ENCODE peak calls at places on chromosomes 11 and 22, in five cellular contexts. D is lung, Z is OCI-LY7, T is Panc1, B is transverse colon. R is an unnamed sample. For H3K36me3, the result is how much of the 10 kb centered on the place peaks cover.

GRCh38 chr11:69442012-69442806 is 39.3 kb upstream of the LINC01488 start:
- DNase-seq in T (no peak), B (no peak), Z (no peak), D (no peak), R (peak)

GRCh38 chr22:50206599-50206998 is 5.8 kb downstream of the SELENOO start:
- DNase-seq in T (no peak), B (peak), D (peak), Z (peak), R (peak)

GRCh38 chr11:34149786-34150185 is 44.4 kb downstream of the NAT10 start:
- DNase-seq in B (no peak), T (no peak), Z (no peak), D (no peak), R (no peak)

GRCh38 chr11:12273618-12273995 is 103.8 kb upstream of the PARVA start:
- DNase-seq in T (no peak), B (no peak), Z (no peak), D (no peak), R (peak)

GRCh38 chr11:8705171-8705570 is 22.6 kb downstream of the RPL27A start:
- DNase-seq in B (no peak), D (no peak), Z (no peak), T (no peak), R (no peak)

GRCh38 chr11:76626921-76627391 is 43.6 kb downstream of the LRRC32 start:
- DNase-seq in Z (peak), B (no peak), T (no peak), D (no peak), R (peak)

GRCh38 chr22:36968249-36968964 is 50.8 kb downstream of the TST start:
- DNase-seq in B (no peak), D (no peak), Z (no peak), T (no peak), R (no peak)

GRCh38 chr22:25360891-25361645 is 141.6 kb downstream of the CRYBB2 start:
- DNase-seq in B (no peak), T (no peak), Z (no peak), D (no peak), R (peak)

GRCh38 chr11:101880208-101880607 is 34.6 kb upstream of the CEP126 start:
- DNase-seq in T (no peak), B (no peak), Z (peak), D (no peak), R (no peak)

GRCh38 chr11:134393638-134394037 is 18.4 kb downstream of the B3GAT1 start:
- DNase-seq in D (no peak), T (no peak), Z (no peak), B (peak), R (no peak)

GRCh38 chr11:76701701-76702100 is 31.2 kb upstream of the LRRC32 start:
- DNase-seq in Z (no peak), D (no peak), B (no peak), T (no peak), R (no peak)

GRCh38 chr11:34426766-34427170 is 12.0 kb upstream of the CAT start:
- DNase-seq in T (no peak), Z (no peak), D (no peak), B (no peak), R (no peak)

GRCh38 chr11:86869966-86870570 is 69.7 kb downstream of the PRSS23 start:
- DNase-seq in Z (peak), T (peak), B (peak), D (peak), R (peak)

GRCh38 chr11:75389925-75390324 is 9.4 kb upstream of the RPS3 start:
- DNase-seq in Z (no peak), B (no peak), D (no peak), T (no peak), R (no peak)

GRCh38 chr11:119341222-119342022 is 739 bp upstream of the C1QTNF5 start:
- DNase-seq in B (no peak), D (no peak), T (no peak), Z (no peak), R (no peak)

GRCh38 chr22:49186756-49187155 is 640.9 kb downstream of the BRD1 start:
- DNase-seq in T (no peak), B (no peak), D (no peak), Z (no peak), R (no peak)

GRCh38 chr22:21622624-21623401 is 7.0 kb downstream of the YDJC start:
- DNase-seq in B (no peak), T (no peak), D (no peak), Z (no peak), R (no peak)

GRCh38 chr22:21623402-21623970 is 6.3 kb downstream of the YDJC start:
- DNase-seq in Z (no peak), T (no peak), D (no peak), B (no peak), R (no peak)

GRCh38 chr22:21626073-21626734 is 3.6 kb downstream of the YDJC start:
- DNase-seq in Z (no peak), T (no peak), B (no peak), D (no peak), R (no peak)

GRCh38 chr22:21624880-21625791 is 4.7 kb downstream of the YDJC start:
- DNase-seq in B (no peak), T (no peak), Z (no peak), D (no peak), R (no peak)

DNA sequence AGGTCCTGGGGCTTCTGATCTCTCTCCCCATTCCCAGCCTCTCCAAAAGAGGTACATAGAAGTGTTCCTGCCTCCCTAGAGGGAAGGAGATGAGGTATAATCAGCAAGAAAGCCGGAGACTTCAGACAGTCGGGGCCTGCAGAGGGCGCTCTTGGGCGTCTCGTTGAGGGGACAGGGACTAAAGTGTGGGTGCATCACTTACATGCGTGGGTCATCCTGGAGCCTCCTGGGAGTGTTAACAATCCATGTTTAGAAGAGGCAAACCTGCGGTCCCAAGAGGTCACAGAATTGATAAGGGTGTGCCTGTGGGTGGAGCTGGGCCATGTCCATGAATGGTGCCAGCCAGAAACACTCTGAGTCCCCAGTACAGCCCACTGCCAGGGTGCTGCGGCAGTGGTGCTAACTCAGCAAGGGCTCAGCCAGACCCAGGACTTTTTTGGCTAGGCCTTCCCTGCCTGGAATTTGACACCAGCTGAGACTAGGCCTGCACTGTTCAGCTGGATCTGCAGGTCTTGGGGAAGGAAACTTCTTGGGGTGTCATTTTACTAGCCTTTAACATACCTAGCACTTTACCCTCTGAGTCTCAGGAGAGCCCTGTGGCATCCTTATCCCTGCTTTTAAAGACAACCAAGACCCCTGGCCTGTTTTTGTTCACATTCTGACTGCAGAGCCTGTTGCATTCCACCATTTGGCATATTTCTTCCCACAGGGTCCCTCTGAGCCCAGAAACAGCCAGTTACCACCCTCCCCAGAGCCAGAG is 5.5 kb downstream of the YDJC start:
- DNase-seq in Z (peak), T (no peak), D (no peak), B (peak), R (no peak)
- TF ChIP-seq CTCF in Z (peak), T (peak), D (no peak), B (peak), R (no peak)

DNA sequence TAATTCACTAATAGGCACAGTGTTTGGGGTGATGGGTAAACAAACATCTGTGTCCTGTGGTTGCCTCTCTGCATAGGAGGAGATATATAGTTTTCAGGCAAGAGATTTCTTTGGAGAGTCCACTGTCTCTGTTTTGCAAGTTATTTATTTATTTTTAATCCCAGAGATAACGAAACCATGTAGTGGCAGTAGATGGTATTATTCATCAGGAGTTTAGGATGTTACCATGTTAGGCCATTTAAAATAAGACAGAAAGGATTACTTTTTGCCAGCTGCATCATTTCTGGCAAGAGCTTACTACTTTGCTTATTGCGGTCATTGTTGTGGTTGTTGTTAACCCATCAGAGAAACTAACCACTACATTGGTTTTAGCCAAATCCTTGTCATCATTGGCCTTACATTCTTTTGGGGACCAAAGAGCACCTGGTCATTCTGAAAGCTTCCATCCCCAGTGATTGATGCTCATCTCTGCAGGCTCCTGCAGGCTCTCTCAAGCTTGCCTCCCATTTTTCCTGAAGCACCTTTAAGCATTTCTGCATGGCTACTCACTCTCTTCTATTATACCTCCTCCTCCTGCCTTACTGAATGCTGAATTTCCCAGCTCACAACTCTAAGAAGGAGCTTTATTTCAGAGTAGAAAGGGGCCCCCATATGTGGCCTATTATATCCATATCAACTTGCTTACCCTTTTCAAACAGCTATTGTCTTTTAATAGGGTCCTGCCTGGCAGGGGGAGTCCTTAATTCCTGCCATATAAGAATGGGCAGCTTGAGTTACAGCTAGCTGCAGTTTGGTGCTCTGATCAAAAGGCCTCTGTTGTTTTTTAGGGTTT is 84.4 kb downstream of the CSTPP1 start:
- DNase-seq in T (no peak), B (no peak), Z (no peak), D (no peak), R (no peak)
- H3K36me3 ChIP-seq in T (under half), B (under half), Z (under half), D (under half), R (under half)

GRCh38 chr22:22702874-22703570 is 58.6 kb downstream of the GGTLC2 start:
- DNase-seq in T (no peak), Z (no peak), D (no peak), B (no peak), R (no peak)
- TF ChIP-seq CTCF in T (no peak), Z (no peak), D (no peak), B (no peak), R (no peak)

DNA sequence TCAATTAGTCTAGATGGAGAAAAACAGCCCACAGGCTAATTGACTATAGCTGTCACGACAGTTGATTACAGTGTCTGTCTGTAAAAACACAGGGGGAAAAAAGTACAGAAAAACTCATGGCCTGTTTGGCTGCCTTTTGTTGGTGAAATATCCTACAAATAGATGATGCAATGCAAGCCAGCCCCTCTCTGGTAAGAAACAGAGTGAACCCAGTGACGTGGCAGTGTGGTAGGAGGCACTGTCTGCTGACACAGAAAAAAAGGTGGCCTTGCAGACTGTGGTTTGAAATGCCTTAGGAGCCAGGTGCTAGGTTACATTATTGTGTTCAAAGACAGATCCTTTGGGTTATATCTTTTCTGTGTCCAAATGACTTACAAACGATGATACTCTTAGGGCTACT is 431.4 kb upstream of the CCDC90B start:
- DNase-seq in T (no peak), Z (no peak), B (no peak), D (no peak), R (no peak)
- H3K36me3 ChIP-seq in T (under half), Z (under half), B (under half), D (under half), R (under half)

GRCh38 chr11:65100674-65101350 is 4.8 kb downstream of the VPS51 start:
- DNase-seq in Z (no peak), D (no peak), B (no peak), T (no peak), R (no peak)
- TF ChIP-seq CTCF in Z (peak), D (no peak), B (no peak), T (no peak), R (no peak)

DNA sequence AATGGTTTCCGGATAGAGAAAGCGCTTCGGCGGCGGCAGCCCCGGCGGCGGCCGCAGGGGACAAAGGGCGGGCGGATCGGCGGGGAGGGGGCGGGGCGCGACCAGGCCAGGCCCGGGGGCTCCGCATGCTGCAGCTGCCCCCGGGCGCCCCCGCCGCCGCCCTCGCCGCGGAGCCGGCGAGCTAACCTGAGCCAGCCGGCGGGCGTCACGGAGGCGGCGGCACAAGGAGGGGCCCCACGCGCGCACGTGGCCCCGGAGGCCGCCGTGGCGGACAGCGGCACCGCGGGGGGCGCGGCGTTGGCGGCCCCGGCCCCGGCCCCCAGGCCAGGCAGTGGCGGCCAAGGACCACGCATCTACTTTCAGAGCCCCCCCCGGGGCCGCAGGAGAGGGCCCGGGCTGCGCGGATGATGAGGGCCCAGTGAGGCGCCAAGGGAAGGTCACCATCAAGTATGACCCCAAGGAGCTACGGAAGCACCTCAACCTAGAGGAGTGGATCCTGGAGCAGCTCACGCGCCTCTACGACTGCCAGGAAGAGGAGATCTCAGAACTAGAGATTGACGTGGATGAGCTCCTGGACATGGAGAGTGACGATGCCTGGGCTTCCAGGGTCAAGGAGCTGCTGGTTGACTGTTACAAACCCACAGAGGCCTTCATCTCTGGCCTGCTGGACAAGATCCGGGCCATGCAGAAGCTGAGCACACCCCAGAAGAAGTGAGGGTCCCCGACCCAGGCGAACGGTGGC is 15.7 kb downstream of the PIK3IP1 start:
- DNase-seq in D (no peak), Z (no peak), B (no peak), T (no peak), R (peak)
- H3K36me3 ChIP-seq in D (under half), Z (half or more), B (under half), T (under half), R (half or more)

GRCh38 chr11:62266558-62266957 is 3.4 kb upstream of the SCGB2A2 start:
- DNase-seq in Z (no peak), D (no peak), B (no peak), T (peak), R (no peak)

GRCh38 chr11:62273284-62273683 is 3.3 kb downstream of the SCGB2A2 start:
- DNase-seq in D (no peak), B (no peak), T (no peak), Z (no peak), R (no peak)

GRCh38 chr11:62267050-62267449 is 2.9 kb upstream of the SCGB2A2 start:
- DNase-seq in D (no peak), Z (no peak), T (no peak), B (no peak), R (no peak)

GRCh38 chr11:62267576-62267975 is 2.4 kb upstream of the SCGB2A2 start:
- DNase-seq in T (no peak), Z (no peak), D (no peak), B (no peak), R (no peak)

GRCh38 chr11:62269654-62270278 is at the start of gene SCGB2A2:
- DNase-seq in T (no peak), D (no peak), B (no peak), Z (no peak), R (no peak)
- TF ChIP-seq CTCF in T (peak), D (no peak), B (no peak), Z (peak), R (no peak)

GRCh38 chr11:99148352-99148751 is 127.6 kb downstream of the CNTN5 start:
- DNase-seq in B (no peak), Z (no peak), T (no peak), D (no peak), R (no peak)
- H3K36me3 ChIP-seq in B (under half), Z (under half), T (under half), D (under half), R (under half)

GRCh38 chr22:41947181-41948080 is 479 bp upstream of the CENPM start:
- DNase-seq in B (no peak), Z (peak), D (no peak), T (no peak), R (no peak)

GRCh38 chr22:41952713-41953112 is 763 bp downstream of the SMIM45 start:
- DNase-seq in D (no peak), T (no peak), B (no peak), Z (no peak), R (no peak)

GRCh38 chr22:41948142-41948541 is 1.2 kb upstream of the CENPM start:
- DNase-seq in Z (no peak), D (no peak), B (no peak), T (no peak), R (no peak)

GRCh38 chr22:41949297-41949965 is 2.5 kb upstream of the CENPM start:
- DNase-seq in Z (peak), D (no peak), B (no peak), T (no peak), R (no peak)

DNA sequence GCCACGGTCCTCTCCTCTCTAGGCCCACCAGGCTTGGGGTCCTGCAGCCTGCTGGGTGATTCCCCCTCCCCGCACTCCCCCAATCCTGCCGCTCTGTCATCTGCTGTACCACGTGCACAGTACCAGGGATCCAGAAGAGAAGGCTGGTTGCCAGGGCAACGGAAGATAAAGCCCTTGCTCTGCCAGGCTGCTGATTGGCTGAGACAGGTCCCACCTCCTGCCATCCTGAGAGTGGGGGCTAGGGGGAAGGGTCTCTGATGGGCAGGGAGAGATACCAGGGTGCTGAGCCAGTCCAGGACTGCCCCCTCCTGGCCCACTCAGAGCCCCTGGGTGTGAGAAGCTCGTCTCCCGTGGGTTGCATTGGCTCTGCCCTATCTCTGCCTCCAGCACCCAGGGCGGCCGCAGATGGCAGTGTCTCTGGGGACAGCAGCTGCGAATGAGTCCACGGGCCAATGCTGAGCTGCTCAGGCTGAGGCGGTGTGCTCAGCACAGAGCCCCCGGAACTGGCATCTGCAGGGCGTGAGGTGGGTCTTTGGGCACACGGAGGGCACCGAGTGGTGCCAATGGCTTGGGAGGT is at the start of gene SMIM45:
- DNase-seq in T (no peak), Z (peak), D (no peak), B (no peak), R (no peak)
- TF ChIP-seq CTCF in T (no peak), Z (peak), D (no peak), B (no peak), R (no peak)